ENCODE peak calls at places on chromosome 2, in ten cellular contexts. R is effector memory CD4-positive, alpha-beta T cell; S is brain microvascular endothelial cell; H is adrenal gland; Z is CD4-positive, alpha-beta memory T cell; N is AG04450; I is PC-3; E is dorsolateral prefrontal cortex; L is neuronal stem cell; P is heart right ventricle. X is an unnamed sample.

GRCh38 chr2:98899041-98899702 is 36.9 kb downstream of the CRACDL start:
- DNase-seq in R (no peak), S (no peak), H (no peak), Z (no peak), N (no peak), I (no peak), E (no peak), L (no peak), P (no peak), X (no peak)

GRCh38 chr2:230905448-230906430 is 19.3 kb downstream of the GPR55 start:
- DNase-seq in R (peak), S (peak), H (no peak), Z (peak), N (no peak), I (peak), E (peak), L (no peak), P (no peak), X (peak)

GRCh38 chr2:138176862-138177439 is 212.7 kb downstream of the HNMT start:
- DNase-seq in R (no peak), S (no peak), H (no peak), Z (no peak), N (no peak), I (no peak), E (no peak), L (no peak), P (no peak), X (no peak)

GRCh38 chr2:84958135-84959044 is 12.6 kb upstream of the KCMF1 start:
- DNase-seq in R (no peak), S (peak), H (peak), Z (no peak), N (peak), I (peak), E (no peak), L (peak), P (no peak), X (peak)

GRCh38 chr2:172431428-172431827 is 4.0 kb downstream of the ITGA6 start:
- DNase-seq in R (no peak), S (no peak), H (no peak), Z (no peak), N (no peak), I (no peak), E (no peak), L (no peak), P (peak), X (peak)

GRCh38 chr2:42917374-42918017 is 125.1 kb upstream of the HAAO start:
- DNase-seq in R (no peak), S (peak), H (peak), Z (no peak), N (no peak), I (no peak), E (no peak), L (no peak), P (peak), X (peak)

GRCh38 chr2:102397167-102397566 is 25.8 kb upstream of the IL18RAP start:
- DNase-seq in R (no peak), S (no peak), H (no peak), Z (no peak), N (no peak), I (no peak), E (no peak), L (no peak), P (no peak), X (no peak)

GRCh38 chr2:39490586-39490985 is 53.5 kb upstream of the MAP4K3 start:
- DNase-seq in R (no peak), S (no peak), H (no peak), Z (no peak), N (no peak), I (peak), E (no peak), L (no peak), P (no peak), X (no peak)

GRCh38 chr2:222058830-222059229 is 240.0 kb downstream of the PAX3 start:
- DNase-seq in R (no peak), S (no peak), H (no peak), Z (no peak), N (no peak), I (no peak), E (no peak), L (no peak), P (no peak), X (no peak)

GRCh38 chr2:222064286-222064685 is 234.5 kb downstream of the PAX3 start:
- DNase-seq in R (no peak), S (no peak), H (no peak), Z (no peak), N (no peak), I (no peak), E (no peak), L (no peak), P (no peak), X (no peak)
- H3K27ac ChIP-seq in R (no peak), S (no peak), H (no peak), Z (no peak), N (no peak), I (no peak), E (no peak), L (no peak), P (no peak), X (no peak)

DNA sequence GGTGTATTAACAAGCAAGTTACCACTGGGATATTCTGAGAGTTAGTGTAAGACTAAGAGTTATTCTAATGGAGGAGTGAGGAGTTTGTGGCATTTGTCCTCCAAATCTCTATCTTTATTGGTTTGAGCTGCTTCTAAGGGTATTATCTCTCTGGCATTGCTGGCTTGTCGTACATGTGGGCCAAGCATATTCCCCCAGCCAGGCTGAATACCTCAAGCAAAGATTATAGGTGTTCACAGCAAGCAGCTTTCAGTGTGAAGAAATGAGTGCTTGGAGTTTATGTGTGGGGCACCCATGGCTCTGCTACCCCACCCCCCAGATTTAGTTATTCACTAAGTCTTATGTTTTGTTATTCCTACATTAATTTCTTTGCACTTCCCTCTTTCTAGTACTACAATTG is 193.6 kb upstream of the FANCL start:
- DNase-seq in R (no peak), S (no peak), H (no peak), Z (no peak), N (no peak), I (no peak), E (no peak), L (no peak), P (no peak), X (no peak)
- H3K27ac ChIP-seq in R (no peak), S (no peak), H (no peak), Z (no peak), N (no peak), I (no peak), E (no peak), L (no peak), P (no peak), X (no peak)

GRCh38 chr2:232873909-232874641 is 4.0 kb downstream of the SNORC start:
- DNase-seq in R (no peak), S (no peak), H (no peak), Z (no peak), N (no peak), I (no peak), E (no peak), L (no peak), P (no peak), X (peak)
- H3K27ac ChIP-seq in R (no peak), S (no peak), H (no peak), Z (no peak), N (no peak), I (no peak), E (peak), L (no peak), P (no peak), X (no peak)

DNA sequence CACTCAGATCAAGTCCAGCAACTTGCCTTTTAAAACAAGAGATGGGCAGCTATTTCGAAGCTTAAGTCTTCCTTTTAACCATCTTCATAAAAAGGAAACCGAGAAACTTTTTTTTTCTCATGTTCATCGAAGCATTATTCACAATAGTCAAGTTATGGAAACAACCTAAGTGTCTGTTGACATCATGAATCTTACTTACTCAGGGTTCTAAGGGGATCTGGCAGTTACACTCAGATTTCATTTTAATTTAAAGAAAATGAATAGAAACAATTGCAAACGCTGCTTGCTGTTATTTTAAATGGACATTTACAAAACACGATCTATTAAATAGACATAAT is 172.5 kb upstream of the TRIB2 start:
- DNase-seq in R (no peak), S (no peak), H (no peak), Z (no peak), N (no peak), I (no peak), E (no peak), L (no peak), P (no peak), X (no peak)
- H3K27ac ChIP-seq in R (no peak), S (no peak), H (no peak), Z (no peak), N (no peak), I (no peak), E (no peak), L (no peak), P (no peak), X (no peak)

X was measured in body of pancreas.